ENCODE peak calls at places on chromosomes 13 and 19, in eight cellular contexts. T is H4; D is fibroblast of lung; B is ecto neural progenitor cell; H is CD8-positive, alpha-beta memory T cell; R is left ventricle myocardium inferior; Y is astrocyte of the cerebellum; X is cardiac fibroblast. K is an unnamed sample.
A peak's percentile ranks its signal among the peaks of the same experiment; 100 is the strongest.

GRCh38 chr19:1355974-1356865 is 27.5 kb upstream of the NDUFS7 start:
- DNase-seq in R (no peak), H (no peak), X (peak; percentile 31), B (no peak), T (no peak), Y (no peak), D (peak; percentile 30), K (no peak)

GRCh38 chr19:23547816-23548430 is 139.1 kb downstream of the ZNF675 start:
- DNase-seq in D (no peak), X (no peak), H (no peak), T (no peak), R (no peak), B (no peak), Y (no peak), K (no peak)

GRCh38 chr13:45367995-45368394 is 27.0 kb upstream of the TPT1 start:
- DNase-seq in R (no peak), H (no peak), B (no peak), T (no peak), D (no peak), Y (no peak), X (no peak), K (no peak)

GRCh38 chr19:51147663-51148062 is 5.6 kb downstream of the SIGLEC7 start:
- DNase-seq in R (no peak), Y (no peak), H (no peak), B (peak; percentile 11), D (no peak), T (no peak), X (peak; percentile 33), K (no peak)

GRCh38 chr13:99354371-99354951 is 47.3 kb upstream of the GPR183 start:
- DNase-seq in X (no peak), B (no peak), H (no peak), R (no peak), D (no peak), Y (no peak), T (no peak), K (no peak)

GRCh38 chr13:91346848-91347211 is 657 bp upstream of the MIR17HG start:
- DNase-seq in T (no peak), R (no peak), B (no peak), H (no peak), X (peak; percentile 4), D (no peak), Y (no peak), K (peak; percentile 6)

GRCh38 chr19:49767380-49767779 is 579 bp downstream of the AP2A1 start:
- DNase-seq in X (peak; percentile 19), R (no peak), B (no peak), T (no peak), D (no peak), H (peak; percentile 10), Y (no peak), K (no peak)

GRCh38 chr13:82480415-82480814 is 1401.9 kb downstream of the SLITRK1 start:
- DNase-seq in B (no peak), Y (no peak), H (no peak), D (no peak), R (no peak), T (no peak), X (no peak), K (no peak)

GRCh38 chr13:74774252-74774651 is 640.0 kb upstream of the KLF12 start:
- DNase-seq in X (peak; percentile 50), B (no peak), Y (no peak), T (no peak), R (no peak), H (no peak), D (peak; percentile 62), K (no peak)

GRCh38 chr13:39461685-39462266 is 141.2 kb downstream of the LHFPL6 start:
- DNase-seq in H (no peak), X (no peak), R (no peak), D (no peak), Y (no peak), B (no peak), T (no peak), K (no peak)

GRCh38 chr13:27969073-27969865 is at the start of gene CDX2:
- DNase-seq in B (no peak), Y (no peak), T (no peak), D (no peak), R (no peak), X (no peak), H (no peak), K (no peak)

GRCh38 chr19:47075941-47076340 is 27.5 kb upstream of the TMEM160 start:
- DNase-seq in H (no peak), T (no peak), Y (no peak), D (peak; percentile 67), X (no peak), B (no peak), R (no peak), K (no peak)

GRCh38 chr19:19451429-19452240 is 46.2 kb downstream of the GATAD2A start:
- DNase-seq in D (no peak), T (no peak), Y (no peak), R (no peak), H (no peak), B (no peak), X (no peak), K (no peak)

GRCh38 chr13:109703250-109703649 is 83.1 kb downstream of the IRS2 start:
- DNase-seq in R (no peak), T (no peak), B (no peak), H (no peak), D (no peak), X (no peak), Y (no peak), K (no peak)

GRCh38 chr19:858868-859843 is at the start of gene CFD:
- DNase-seq in X (peak; percentile 46), B (no peak), H (no peak), D (peak; percentile 78), T (no peak), R (peak; percentile 79), Y (no peak), K (no peak)

GRCh38 chr19:40392123-40392522 is 2.1 kb upstream of the HIPK4 start:
- DNase-seq in R (no peak), H (no peak), D (no peak), T (no peak), Y (no peak), B (no peak), X (no peak), K (no peak)

GRCh38 chr13:42355118-42355840 is 83.3 kb downstream of the AKAP11 start:
- DNase-seq in R (no peak), T (no peak), B (no peak), X (no peak), H (peak; percentile 72), Y (no peak), D (no peak), K (no peak)

GRCh38 chr13:99505814-99506269 is 4.6 kb downstream of the TM9SF2 start:
- DNase-seq in R (no peak), H (peak; percentile 36), T (no peak), X (peak; percentile 24), B (no peak), D (peak; percentile 48), Y (no peak), K (no peak)

GRCh38 chr19:15137777-15138176 is 30.6 kb downstream of the SYDE1 start:
- DNase-seq in T (no peak), Y (no peak), H (no peak), R (no peak), B (no peak), D (peak; percentile 37), X (no peak), K (no peak)

GRCh38 chr13:45909724-45910123 is 58.2 kb upstream of the SIAH3 start:
- DNase-seq in B (no peak), D (no peak), H (no peak), X (peak; percentile 3), Y (no peak), T (no peak), R (no peak), K (no peak)

GRCh38 chr13:68304287-68304893 is 1074.3 kb upstream of the PCDH9 start:
- DNase-seq in B (no peak), Y (peak; percentile 29), T (peak; percentile 8), D (peak; percentile 39), H (no peak), X (peak; percentile 8), R (no peak), K (no peak)

GRCh38 chr19:18233224-18233825 is 7.1 kb upstream of the PDE4C start:
- DNase-seq in T (no peak), H (peak; percentile 34), Y (no peak), R (no peak), X (peak; percentile 52), D (peak; percentile 30), B (no peak), K (no peak)

GRCh38 chr13:24097064-24097463 is 63.5 kb upstream of the SPATA13 start:
- DNase-seq in D (peak; percentile 67), B (no peak), X (peak; percentile 49), Y (no peak), T (peak; percentile 66), R (no peak), H (no peak), K (no peak)

GRCh38 chr13:111659842-111660241 is 339.4 kb downstream of the TEX29 start:
- DNase-seq in D (no peak), R (peak; percentile 46), B (peak; percentile 26), H (no peak), Y (no peak), T (no peak), X (no peak), K (no peak)

GRCh38 chr19:29528350-29528945 is 2.7 kb downstream of the VSTM2B start:
- DNase-seq in X (peak; percentile 77), B (peak; percentile 90), Y (peak; percentile 5), D (peak; percentile 65), R (peak; percentile 51), T (peak; percentile 70), H (peak; percentile 12), K (peak; percentile 52)

GRCh38 chr19:19405919-19406877 is 723 bp downstream of the GATAD2A start:
- DNase-seq in D (peak; percentile 74), B (peak; percentile 86), H (peak; percentile 51), T (no peak), R (peak; percentile 59), X (peak; percentile 51), Y (peak; percentile 20), K (peak; percentile 12)

GRCh38 chr13:108835082-108835481 is 205.7 kb downstream of the MYO16 start:
- DNase-seq in Y (no peak), T (no peak), R (no peak), H (no peak), X (no peak), B (no peak), D (no peak), K (no peak)

GRCh38 chr13:41462427-41462826 is 5.1 kb downstream of the RGCC start:
- DNase-seq in D (no peak), B (no peak), R (no peak), Y (no peak), T (no peak), X (no peak), H (no peak), K (no peak)

GRCh38 chr19:55563261-55563690 is 17.4 kb downstream of the ZNF579 start:
- DNase-seq in X (peak; percentile 70), T (no peak), D (no peak), Y (no peak), R (peak; percentile 79), B (no peak), H (no peak), K (no peak)

GRCh38 chr13:77511552-77511951 is 24.0 kb upstream of the SCEL start:
- DNase-seq in B (no peak), R (no peak), X (no peak), H (no peak), Y (no peak), D (no peak), T (peak; percentile 56), K (no peak)

K was measured in anterior cingulate cortex.